ENCODE peak calls at places on chromosomes 2 and 18, in four cellular contexts. One of them, this sample, is unnamed.
A peak's percentile ranks its signal among the peaks of the same experiment; 100 is the strongest.

GRCh38 chr2:65300772-65301711 is 73.4 kb downstream of the ACTR2 start:
- DNase-seq in GM10248: peak; percentile 80
- DNase-seq in left ventricle myocardium superior: peak; percentile 64
- DNase-seq in tibial artery: peak; percentile 51
- DNase-seq in this sample: peak; percentile 74

GRCh38 chr2:43131890-43132522 is 94.4 kb downstream of the ZFP36L2 start:
- DNase-seq in GM10248: peak; percentile 15
- DNase-seq in tibial artery: no peak
- DNase-seq in left ventricle myocardium superior: no peak
- DNase-seq in this sample: no peak

GRCh38 chr2:169978402-169979017 is 151.3 kb downstream of the UBR3 start:
- DNase-seq in tibial artery: no peak
- DNase-seq in left ventricle myocardium superior: no peak
- DNase-seq in GM10248: no peak
- DNase-seq in this sample: no peak

GRCh38 chr2:43171789-43172188 is 54.6 kb downstream of the ZFP36L2 start:
- DNase-seq in tibial artery: peak; percentile 77
- DNase-seq in left ventricle myocardium superior: peak; percentile 79
- DNase-seq in GM10248: no peak
- DNase-seq in this sample: no peak

GRCh38 chr2:235910067-235910466 is 258.1 kb downstream of the GBX2 start:
- DNase-seq in tibial artery: no peak
- DNase-seq in left ventricle myocardium superior: no peak
- DNase-seq in GM10248: no peak
- DNase-seq in this sample: no peak

GRCh38 chr2:235419996-235420395 is 73.8 kb upstream of the AGAP1 start:
- DNase-seq in GM10248: no peak
- DNase-seq in left ventricle myocardium superior: no peak
- DNase-seq in tibial artery: no peak
- DNase-seq in this sample: no peak

GRCh38 chr2:69567157-69567908 is 76.2 kb downstream of the AAK1 start:
- DNase-seq in tibial artery: no peak
- DNase-seq in GM10248: no peak
- DNase-seq in left ventricle myocardium superior: no peak
- DNase-seq in this sample: no peak

GRCh38 chr2:38064805-38065501 is 11.0 kb downstream of the CYP1B1 start:
- DNase-seq in left ventricle myocardium superior: no peak
- DNase-seq in tibial artery: no peak
- DNase-seq in GM10248: no peak
- DNase-seq in this sample: no peak

GRCh38 chr2:223526106-223526505 is 76.1 kb downstream of the SCG2 start:
- DNase-seq in tibial artery: no peak
- DNase-seq in GM10248: no peak
- DNase-seq in left ventricle myocardium superior: no peak
- DNase-seq in this sample: no peak

GRCh38 chr18:67265464-67266245 is 250.9 kb downstream of the DSEL start:
- DNase-seq in tibial artery: no peak
- DNase-seq in left ventricle myocardium superior: no peak
- DNase-seq in GM10248: no peak
- DNase-seq in this sample: no peak

GRCh38 chr2:203830294-203831055 is 37.1 kb upstream of the CTLA4 start:
- DNase-seq in left ventricle myocardium superior: no peak
- DNase-seq in GM10248: no peak
- DNase-seq in tibial artery: no peak
- DNase-seq in this sample: no peak

GRCh38 chr2:168517801-168518200 is 61.7 kb downstream of the CERS6 start:
- DNase-seq in tibial artery: no peak
- DNase-seq in left ventricle myocardium superior: no peak
- DNase-seq in GM10248: no peak
- DNase-seq in this sample: no peak

GRCh38 chr18:57544958-57545661 is 41.4 kb downstream of the FECH start:
- DNase-seq in tibial artery: no peak
- DNase-seq in GM10248: peak; percentile 43
- DNase-seq in left ventricle myocardium superior: no peak
- DNase-seq in this sample: no peak

GRCh38 chr18:66999003-66999402 is 395.1 kb upstream of the CDH19 start:
- DNase-seq in left ventricle myocardium superior: no peak
- DNase-seq in GM10248: no peak
- DNase-seq in tibial artery: no peak
- DNase-seq in this sample: no peak

This sample was measured in GM12891.